ENCODE peak calls at places on chromosomes 4 and X, in ten cellular contexts. One of them, this sample, is unnamed.

GRCh38 chr4:48379587-48380140 is 38.3 kb downstream of the SLAIN2 start:
- DNase-seq in WTC11: no peak
- DNase-seq in activated CD4-positive, alpha-beta T cell treated with anti-CD3 and anti-CD28 coated beads, Interleukin-2, amount 10 ng/mL, durations not matched to agents 7 days and 5 days: no peak
- DNase-seq in NCI-H1092 treated with DMSO at 0.1 percent for 48 hours: no peak
- DNase-seq in fibroblast of pulmonary artery: no peak
- DNase-seq in GM20000: no peak
- DNase-seq in hepatic stellate cell: no peak
- DNase-seq in activated CD8-positive, alpha-beta memory T cell treated with anti-CD3 and anti-CD28 coated beads for 48 hours: no peak
- DNase-seq in anterior cingulate cortex: no peak
- DNase-seq in central memory CD4-positive, alpha-beta T cell: no peak
- DNase-seq in this sample: no peak

GRCh38 chr4:101919373-101919977 is 128.9 kb downstream of the BANK1 start:
- DNase-seq in WTC11: no peak
- DNase-seq in activated CD4-positive, alpha-beta T cell treated with anti-CD3 and anti-CD28 coated beads, Interleukin-2, amount 10 ng/mL, durations not matched to agents 7 days and 5 days: no peak
- DNase-seq in NCI-H1092 treated with DMSO at 0.1 percent for 48 hours: no peak
- DNase-seq in fibroblast of pulmonary artery: no peak
- DNase-seq in GM20000: no peak
- DNase-seq in hepatic stellate cell: no peak
- DNase-seq in activated CD8-positive, alpha-beta memory T cell treated with anti-CD3 and anti-CD28 coated beads for 48 hours: no peak
- DNase-seq in anterior cingulate cortex: no peak
- DNase-seq in central memory CD4-positive, alpha-beta T cell: no peak
- DNase-seq in this sample: no peak

GRCh38 chr4:150316332-150317205 is 238.3 kb downstream of the DCLK2 start:
- DNase-seq in WTC11: no peak
- DNase-seq in activated CD4-positive, alpha-beta T cell treated with anti-CD3 and anti-CD28 coated beads, Interleukin-2, amount 10 ng/mL, durations not matched to agents 7 days and 5 days: no peak
- DNase-seq in NCI-H1092 treated with DMSO at 0.1 percent for 48 hours: no peak
- DNase-seq in fibroblast of pulmonary artery: peak
- DNase-seq in GM20000: no peak
- DNase-seq in hepatic stellate cell: no peak
- DNase-seq in activated CD8-positive, alpha-beta memory T cell treated with anti-CD3 and anti-CD28 coated beads for 48 hours: no peak
- DNase-seq in anterior cingulate cortex: no peak
- DNase-seq in central memory CD4-positive, alpha-beta T cell: no peak
- DNase-seq in this sample: no peak

GRCh38 chrX:56232221-56233082 is at the start of gene KLF8:
- DNase-seq in WTC11: peak
- DNase-seq in activated CD4-positive, alpha-beta T cell treated with anti-CD3 and anti-CD28 coated beads, Interleukin-2, amount 10 ng/mL, durations not matched to agents 7 days and 5 days: peak
- DNase-seq in NCI-H1092 treated with DMSO at 0.1 percent for 48 hours: no peak
- DNase-seq in fibroblast of pulmonary artery: no peak
- DNase-seq in GM20000: peak
- DNase-seq in hepatic stellate cell: no peak
- DNase-seq in activated CD8-positive, alpha-beta memory T cell treated with anti-CD3 and anti-CD28 coated beads for 48 hours: no peak
- DNase-seq in anterior cingulate cortex: no peak
- DNase-seq in central memory CD4-positive, alpha-beta T cell: peak
- DNase-seq in this sample: peak

GRCh38 chrX:138011461-138011860 is 445.5 kb downstream of the ZIC3 start:
- DNase-seq in WTC11: no peak
- DNase-seq in activated CD4-positive, alpha-beta T cell treated with anti-CD3 and anti-CD28 coated beads, Interleukin-2, amount 10 ng/mL, durations not matched to agents 7 days and 5 days: no peak
- DNase-seq in NCI-H1092 treated with DMSO at 0.1 percent for 48 hours: no peak
- DNase-seq in fibroblast of pulmonary artery: no peak
- DNase-seq in GM20000: no peak
- DNase-seq in hepatic stellate cell: no peak
- DNase-seq in activated CD8-positive, alpha-beta memory T cell treated with anti-CD3 and anti-CD28 coated beads for 48 hours: no peak
- DNase-seq in anterior cingulate cortex: no peak
- DNase-seq in central memory CD4-positive, alpha-beta T cell: no peak
- DNase-seq in this sample: no peak

GRCh38 chr4:177802665-177803064 is 360.4 kb upstream of the AGA start:
- DNase-seq in WTC11: no peak
- DNase-seq in activated CD4-positive, alpha-beta T cell treated with anti-CD3 and anti-CD28 coated beads, Interleukin-2, amount 10 ng/mL, durations not matched to agents 7 days and 5 days: no peak
- DNase-seq in NCI-H1092 treated with DMSO at 0.1 percent for 48 hours: no peak
- DNase-seq in fibroblast of pulmonary artery: no peak
- DNase-seq in GM20000: no peak
- DNase-seq in hepatic stellate cell: no peak
- DNase-seq in activated CD8-positive, alpha-beta memory T cell treated with anti-CD3 and anti-CD28 coated beads for 48 hours: no peak
- DNase-seq in anterior cingulate cortex: no peak
- DNase-seq in central memory CD4-positive, alpha-beta T cell: no peak
- DNase-seq in this sample: no peak

GRCh38 chr4:140358281-140358680 is 15.2 kb upstream of the SCOC start:
- DNase-seq in WTC11: no peak
- DNase-seq in activated CD4-positive, alpha-beta T cell treated with anti-CD3 and anti-CD28 coated beads, Interleukin-2, amount 10 ng/mL, durations not matched to agents 7 days and 5 days: no peak
- DNase-seq in NCI-H1092 treated with DMSO at 0.1 percent for 48 hours: no peak
- DNase-seq in fibroblast of pulmonary artery: no peak
- DNase-seq in GM20000: no peak
- DNase-seq in hepatic stellate cell: no peak
- DNase-seq in activated CD8-positive, alpha-beta memory T cell treated with anti-CD3 and anti-CD28 coated beads for 48 hours: no peak
- DNase-seq in anterior cingulate cortex: no peak
- DNase-seq in central memory CD4-positive, alpha-beta T cell: no peak
- DNase-seq in this sample: no peak

GRCh38 chr4:119238068-119238722 is 25.7 kb downstream of the USP53 start:
- DNase-seq in WTC11: no peak
- DNase-seq in activated CD4-positive, alpha-beta T cell treated with anti-CD3 and anti-CD28 coated beads, Interleukin-2, amount 10 ng/mL, durations not matched to agents 7 days and 5 days: peak
- DNase-seq in NCI-H1092 treated with DMSO at 0.1 percent for 48 hours: no peak
- DNase-seq in fibroblast of pulmonary artery: peak
- DNase-seq in GM20000: peak
- DNase-seq in hepatic stellate cell: no peak
- DNase-seq in activated CD8-positive, alpha-beta memory T cell treated with anti-CD3 and anti-CD28 coated beads for 48 hours: no peak
- DNase-seq in anterior cingulate cortex: no peak
- DNase-seq in central memory CD4-positive, alpha-beta T cell: no peak
- DNase-seq in this sample: no peak

GRCh38 chr4:156193800-156194199 is 240.1 kb upstream of the CTSO start:
- DNase-seq in WTC11: no peak
- DNase-seq in activated CD4-positive, alpha-beta T cell treated with anti-CD3 and anti-CD28 coated beads, Interleukin-2, amount 10 ng/mL, durations not matched to agents 7 days and 5 days: no peak
- DNase-seq in NCI-H1092 treated with DMSO at 0.1 percent for 48 hours: peak
- DNase-seq in fibroblast of pulmonary artery: no peak
- DNase-seq in GM20000: no peak
- DNase-seq in hepatic stellate cell: no peak
- DNase-seq in activated CD8-positive, alpha-beta memory T cell treated with anti-CD3 and anti-CD28 coated beads for 48 hours: no peak
- DNase-seq in anterior cingulate cortex: no peak
- DNase-seq in central memory CD4-positive, alpha-beta T cell: no peak
- DNase-seq in this sample: no peak

GRCh38 chr4:55503164-55503563 is 43.5 kb downstream of the CLOCK start:
- DNase-seq in WTC11: no peak
- DNase-seq in activated CD4-positive, alpha-beta T cell treated with anti-CD3 and anti-CD28 coated beads, Interleukin-2, amount 10 ng/mL, durations not matched to agents 7 days and 5 days: no peak
- DNase-seq in NCI-H1092 treated with DMSO at 0.1 percent for 48 hours: no peak
- DNase-seq in fibroblast of pulmonary artery: peak
- DNase-seq in GM20000: no peak
- DNase-seq in hepatic stellate cell: peak
- DNase-seq in activated CD8-positive, alpha-beta memory T cell treated with anti-CD3 and anti-CD28 coated beads for 48 hours: no peak
- DNase-seq in anterior cingulate cortex: no peak
- DNase-seq in central memory CD4-positive, alpha-beta T cell: no peak
- DNase-seq in this sample: no peak

GRCh38 chrX:107619836-107620235 is 8.5 kb upstream of the PRPS1 start:
- DNase-seq in WTC11: no peak
- DNase-seq in activated CD4-positive, alpha-beta T cell treated with anti-CD3 and anti-CD28 coated beads, Interleukin-2, amount 10 ng/mL, durations not matched to agents 7 days and 5 days: no peak
- DNase-seq in NCI-H1092 treated with DMSO at 0.1 percent for 48 hours: no peak
- DNase-seq in fibroblast of pulmonary artery: peak
- DNase-seq in GM20000: no peak
- DNase-seq in hepatic stellate cell: peak
- DNase-seq in activated CD8-positive, alpha-beta memory T cell treated with anti-CD3 and anti-CD28 coated beads for 48 hours: no peak
- DNase-seq in anterior cingulate cortex: no peak
- DNase-seq in central memory CD4-positive, alpha-beta T cell: no peak
- DNase-seq in this sample: no peak

GRCh38 chr4:4853371-4853823 is 6.1 kb upstream of the MSX1 start:
- DNase-seq in WTC11: peak
- DNase-seq in activated CD4-positive, alpha-beta T cell treated with anti-CD3 and anti-CD28 coated beads, Interleukin-2, amount 10 ng/mL, durations not matched to agents 7 days and 5 days: no peak
- DNase-seq in NCI-H1092 treated with DMSO at 0.1 percent for 48 hours: no peak
- DNase-seq in fibroblast of pulmonary artery: no peak
- DNase-seq in GM20000: peak
- DNase-seq in hepatic stellate cell: no peak
- DNase-seq in activated CD8-positive, alpha-beta memory T cell treated with anti-CD3 and anti-CD28 coated beads for 48 hours: no peak
- DNase-seq in anterior cingulate cortex: no peak
- DNase-seq in central memory CD4-positive, alpha-beta T cell: no peak
- DNase-seq in this sample: no peak

GRCh38 chr4:7828926-7829325 is 110.7 kb downstream of the AFAP1 start:
- DNase-seq in WTC11: no peak
- DNase-seq in activated CD4-positive, alpha-beta T cell treated with anti-CD3 and anti-CD28 coated beads, Interleukin-2, amount 10 ng/mL, durations not matched to agents 7 days and 5 days: no peak
- DNase-seq in NCI-H1092 treated with DMSO at 0.1 percent for 48 hours: no peak
- DNase-seq in fibroblast of pulmonary artery: peak
- DNase-seq in GM20000: no peak
- DNase-seq in hepatic stellate cell: no peak
- DNase-seq in activated CD8-positive, alpha-beta memory T cell treated with anti-CD3 and anti-CD28 coated beads for 48 hours: no peak
- DNase-seq in anterior cingulate cortex: no peak
- DNase-seq in central memory CD4-positive, alpha-beta T cell: no peak
- DNase-seq in this sample: no peak

GRCh38 chr4:86596802-86597201 is 2.7 kb downstream of the PTPN13 start:
- DNase-seq in WTC11: no peak
- DNase-seq in activated CD4-positive, alpha-beta T cell treated with anti-CD3 and anti-CD28 coated beads, Interleukin-2, amount 10 ng/mL, durations not matched to agents 7 days and 5 days: no peak
- DNase-seq in NCI-H1092 treated with DMSO at 0.1 percent for 48 hours: no peak
- DNase-seq in fibroblast of pulmonary artery: peak
- DNase-seq in GM20000: no peak
- DNase-seq in hepatic stellate cell: no peak
- DNase-seq in activated CD8-positive, alpha-beta memory T cell treated with anti-CD3 and anti-CD28 coated beads for 48 hours: no peak
- DNase-seq in anterior cingulate cortex: no peak
- DNase-seq in central memory CD4-positive, alpha-beta T cell: no peak
- DNase-seq in this sample: no peak

GRCh38 chrX:96685205-96686099 is 810 bp downstream of the DIAPH2 start:
- DNase-seq in WTC11: peak
- DNase-seq in activated CD4-positive, alpha-beta T cell treated with anti-CD3 and anti-CD28 coated beads, Interleukin-2, amount 10 ng/mL, durations not matched to agents 7 days and 5 days: peak
- DNase-seq in NCI-H1092 treated with DMSO at 0.1 percent for 48 hours: no peak
- DNase-seq in fibroblast of pulmonary artery: peak
- DNase-seq in GM20000: peak
- DNase-seq in hepatic stellate cell: no peak
- DNase-seq in activated CD8-positive, alpha-beta memory T cell treated with anti-CD3 and anti-CD28 coated beads for 48 hours: peak
- DNase-seq in anterior cingulate cortex: no peak
- DNase-seq in central memory CD4-positive, alpha-beta T cell: peak
- DNase-seq in this sample: peak

GRCh38 chr4:20151436-20151835 is 100.3 kb upstream of the SLIT2 start:
- DNase-seq in WTC11: no peak
- DNase-seq in activated CD4-positive, alpha-beta T cell treated with anti-CD3 and anti-CD28 coated beads, Interleukin-2, amount 10 ng/mL, durations not matched to agents 7 days and 5 days: no peak
- DNase-seq in NCI-H1092 treated with DMSO at 0.1 percent for 48 hours: no peak
- DNase-seq in fibroblast of pulmonary artery: no peak
- DNase-seq in GM20000: no peak
- DNase-seq in hepatic stellate cell: no peak
- DNase-seq in activated CD8-positive, alpha-beta memory T cell treated with anti-CD3 and anti-CD28 coated beads for 48 hours: no peak
- DNase-seq in anterior cingulate cortex: no peak
- DNase-seq in central memory CD4-positive, alpha-beta T cell: no peak
- DNase-seq in this sample: no peak

GRCh38 chr4:99248714-99249113 is 29.7 kb upstream of the ADH6 start:
- DNase-seq in WTC11: no peak
- DNase-seq in activated CD4-positive, alpha-beta T cell treated with anti-CD3 and anti-CD28 coated beads, Interleukin-2, amount 10 ng/mL, durations not matched to agents 7 days and 5 days: no peak
- DNase-seq in NCI-H1092 treated with DMSO at 0.1 percent for 48 hours: no peak
- DNase-seq in fibroblast of pulmonary artery: peak
- DNase-seq in GM20000: no peak
- DNase-seq in hepatic stellate cell: no peak
- DNase-seq in activated CD8-positive, alpha-beta memory T cell treated with anti-CD3 and anti-CD28 coated beads for 48 hours: no peak
- DNase-seq in anterior cingulate cortex: no peak
- DNase-seq in central memory CD4-positive, alpha-beta T cell: no peak
- DNase-seq in this sample: no peak

GRCh38 chr4:7872264-7872771 is 67.3 kb downstream of the AFAP1 start:
- DNase-seq in WTC11: no peak
- DNase-seq in activated CD4-positive, alpha-beta T cell treated with anti-CD3 and anti-CD28 coated beads, Interleukin-2, amount 10 ng/mL, durations not matched to agents 7 days and 5 days: no peak
- DNase-seq in NCI-H1092 treated with DMSO at 0.1 percent for 48 hours: peak
- DNase-seq in fibroblast of pulmonary artery: peak
- DNase-seq in GM20000: no peak
- DNase-seq in hepatic stellate cell: peak
- DNase-seq in activated CD8-positive, alpha-beta memory T cell treated with anti-CD3 and anti-CD28 coated beads for 48 hours: no peak
- DNase-seq in anterior cingulate cortex: no peak
- DNase-seq in central memory CD4-positive, alpha-beta T cell: no peak
- DNase-seq in this sample: no peak

GRCh38 chr4:119244344-119244743 is 31.8 kb downstream of the USP53 start:
- DNase-seq in WTC11: no peak
- DNase-seq in activated CD4-positive, alpha-beta T cell treated with anti-CD3 and anti-CD28 coated beads, Interleukin-2, amount 10 ng/mL, durations not matched to agents 7 days and 5 days: no peak
- DNase-seq in NCI-H1092 treated with DMSO at 0.1 percent for 48 hours: no peak
- DNase-seq in fibroblast of pulmonary artery: no peak
- DNase-seq in GM20000: no peak
- DNase-seq in hepatic stellate cell: no peak
- DNase-seq in activated CD8-positive, alpha-beta memory T cell treated with anti-CD3 and anti-CD28 coated beads for 48 hours: no peak
- DNase-seq in anterior cingulate cortex: no peak
- DNase-seq in central memory CD4-positive, alpha-beta T cell: no peak
- DNase-seq in this sample: no peak

This sample was measured in aorta.